ENCODE peak calls at places on chromosomes 13 and 19, in four cellular contexts. D, M, T and V are unnamed samples.

GRCh38 chr13:97275265-97275664 is 53.1 kb downstream of the MBNL2 start:
- DNase-seq in D (no peak), M (no peak), T (peak; percentile 57), V (no peak)

GRCh38 chr19:30360378-30361106 is 11.6 kb upstream of the ZNF536 start:
- DNase-seq in D (no peak), M (no peak), T (no peak), V (no peak)

GRCh38 chr19:1590641-1591397 is 1.8 kb downstream of the MBD3 start:
- DNase-seq in D (peak; percentile 62), M (no peak), T (peak; percentile 49), V (no peak)

GRCh38 chr13:26952551-26953138 is 192.1 kb upstream of the GPR12 start:
- DNase-seq in D (no peak), M (no peak), T (no peak), V (no peak)

GRCh38 chr13:70893832-70894231 is 785.6 kb upstream of the KLHL1 start:
- DNase-seq in D (no peak), M (peak; percentile 7), T (no peak), V (no peak)

GRCh38 chr19:3146677-3147100 is 10.9 kb downstream of the GNA15 start:
- DNase-seq in D (peak; percentile 70), M (no peak), T (peak; percentile 21), V (peak; percentile 96)

GRCh38 chr13:106241974-106242373 is 293.5 kb downstream of the EFNB2 start:
- DNase-seq in D (no peak), M (no peak), T (no peak), V (no peak)

GRCh38 chr19:43552616-43553015 is 19.6 kb downstream of the ZNF575 start:
- DNase-seq in D (no peak), M (no peak), T (no peak), V (no peak)

GRCh38 chr19:39937094-39937493 is 2.7 kb upstream of the FCGBP start:
- DNase-seq in D (no peak), M (peak; percentile 36), T (no peak), V (no peak)

GRCh38 chr19:37334179-37335071 is 36.5 kb upstream of the ZNF527 start:
- DNase-seq in D (peak; percentile 8), M (peak; percentile 71), T (no peak), V (peak; percentile 88)

GRCh38 chr13:102825921-102826706 is 19.7 kb upstream of the ERCC5 start:
- DNase-seq in D (no peak), M (no peak), T (no peak), V (no peak)

GRCh38 chr13:41455725-41456419 is 1.5 kb upstream of the RGCC start:
- DNase-seq in D (no peak), M (no peak), T (no peak), V (no peak)

GRCh38 chr13:24348385-24348784 is 39.0 kb downstream of the C1QTNF9 start:
- DNase-seq in D (no peak), M (no peak), T (no peak), V (no peak)

GRCh38 chr19:14943601-14944000 is 2.3 kb downstream of the OR7C2 start:
- DNase-seq in D (no peak), M (peak; percentile 1), T (no peak), V (no peak)

DNA sequence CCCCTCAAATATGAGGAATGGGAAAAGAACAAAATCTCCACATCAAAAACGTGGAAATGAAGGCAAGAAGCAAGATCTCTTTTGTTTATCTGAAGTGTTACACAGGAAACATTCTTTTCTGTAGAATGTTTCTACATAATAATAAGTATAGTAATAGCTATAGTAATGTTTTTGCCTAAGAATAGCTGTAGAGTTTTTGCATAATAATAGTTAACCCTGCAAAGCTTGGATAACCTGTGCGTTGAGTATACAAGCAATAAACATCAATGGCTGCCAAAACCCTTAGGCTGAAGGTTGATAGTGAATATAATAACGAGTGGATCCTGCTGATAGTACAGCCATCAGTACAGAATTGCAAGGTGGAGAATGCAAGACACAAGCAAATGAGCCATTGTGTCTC is 11.1 kb upstream of the LILRA5 start:
- DNase-seq in D (no peak), M (no peak), T (no peak), V (no peak)
- TF ChIP-seq HDAC6 in D (no peak), M (no peak), T (no peak), V (no peak)

DNA sequence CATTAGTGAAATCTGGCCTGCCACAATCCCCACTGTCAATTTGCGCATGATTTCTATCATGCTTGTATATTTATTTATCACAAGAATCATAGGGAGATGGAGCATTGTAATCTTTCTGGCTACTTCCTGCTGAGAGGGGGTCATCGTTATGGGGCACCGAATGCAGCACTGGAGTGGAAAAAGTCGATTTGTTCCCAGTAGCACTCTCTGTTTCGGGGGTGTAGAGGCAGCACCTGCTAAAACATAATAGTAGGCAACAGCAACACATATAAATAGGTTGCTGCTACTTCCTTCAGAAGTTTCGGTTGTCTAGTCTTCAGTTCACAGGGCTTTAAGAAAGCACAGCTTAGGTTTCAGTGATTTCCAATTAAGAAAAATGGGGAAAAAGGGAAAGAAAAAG is 23.4 kb upstream of the CEACAM21 start:
- DNase-seq in D (no peak), M (peak; percentile 79), T (no peak), V (no peak)
- TF ChIP-seq HDAC6 in D (no peak), M (no peak), T (no peak), V (no peak)

DNA sequence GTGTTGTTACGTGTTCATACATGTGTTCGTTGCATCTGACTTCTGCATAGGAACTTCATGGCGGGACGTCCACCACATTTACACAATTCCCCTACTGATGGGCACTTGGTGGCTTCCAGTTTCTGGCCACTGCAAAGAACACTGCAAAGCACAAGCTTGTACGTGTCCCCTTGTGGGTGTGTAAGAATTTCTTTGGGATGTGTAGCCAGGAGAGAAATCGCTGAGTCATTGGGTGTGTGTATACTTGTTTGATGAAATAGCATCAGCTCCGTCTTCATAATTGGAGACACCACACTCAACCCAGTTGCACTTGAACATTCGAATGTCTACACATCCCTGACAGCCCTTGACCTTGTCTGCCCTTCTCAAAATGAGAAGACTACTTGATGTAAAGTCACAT is 19.2 kb downstream of the KLK5 start:
- DNase-seq in D (no peak), M (no peak), T (no peak), V (no peak)
- TF ChIP-seq HDAC6 in D (no peak), M (no peak), T (no peak), V (no peak)

GRCh38 chr13:75129331-75129730 is 352.6 kb downstream of the TBC1D4 start:
- DNase-seq in D (no peak), M (no peak), T (no peak), V (no peak)
- TF ChIP-seq HDAC6 in D (no peak), M (no peak), T (no peak), V (no peak)

GRCh38 chr13:43136940-43137574 is 113.7 kb downstream of the DNAJC15 start:
- DNase-seq in D (no peak), M (no peak), T (peak; percentile 6), V (no peak)
- TF ChIP-seq HDAC6 in D (no peak), M (no peak), T (no peak), V (no peak)

GRCh38 chr13:75264611-75265010 is 217.4 kb downstream of the TBC1D4 start:
- DNase-seq in D (no peak), M (no peak), T (no peak), V (no peak)

GRCh38 chr13:75258159-75258782 is 223.7 kb downstream of the TBC1D4 start:
- DNase-seq in D (peak; percentile 7), M (no peak), T (peak; percentile 16), V (no peak)

DNA sequence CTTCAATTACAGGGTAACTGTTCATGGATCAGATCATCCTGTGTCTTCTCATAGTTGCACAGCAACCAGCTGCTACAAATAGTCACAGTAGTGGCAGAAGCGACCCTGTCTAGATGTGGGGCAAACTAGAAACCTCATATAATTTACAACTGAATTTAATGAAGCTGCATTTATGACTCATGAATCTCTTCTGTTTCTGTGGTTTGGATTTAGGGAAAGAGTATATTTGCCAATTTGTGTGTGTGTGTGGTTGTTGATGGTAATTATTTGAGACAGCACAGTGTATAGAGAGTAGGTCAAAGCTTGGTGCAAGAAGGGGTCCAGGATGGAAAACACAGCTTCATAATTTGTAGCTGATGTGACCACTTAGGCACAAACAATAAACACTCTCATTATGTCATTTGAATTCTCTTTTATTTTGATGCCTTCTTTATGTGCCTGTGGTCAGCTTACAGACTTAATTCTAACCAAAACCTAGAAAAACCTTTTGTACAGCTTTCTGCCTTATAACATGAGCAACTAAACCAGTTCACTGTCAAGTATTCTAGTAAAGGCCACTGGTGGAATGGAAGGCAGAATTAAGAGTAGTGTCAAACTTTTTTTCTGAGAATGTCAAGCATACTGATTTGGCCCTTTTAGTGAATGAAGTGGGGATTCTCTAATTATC is 218.1 kb downstream of the TBC1D4 start:
- DNase-seq in D (no peak), M (no peak), T (no peak), V (no peak)
- TF ChIP-seq HDAC6 in D (no peak), M (no peak), T (no peak), V (no peak)

GRCh38 chr13:25901460-25902376 is 150.1 kb downstream of the SHISA2 start:
- DNase-seq in D (no peak), M (peak; percentile 75), T (peak; percentile 33), V (no peak)
- TF ChIP-seq HDAC6 in D (no peak), M (no peak), T (no peak), V (no peak)

GRCh38 chr19:57231686-57232085 is 863 bp downstream of the AURKC start:
- DNase-seq in D (no peak), M (no peak), T (no peak), V (no peak)

GRCh38 chr19:57233207-57233606 is 2.4 kb downstream of the AURKC start:
- DNase-seq in D (no peak), M (no peak), T (no peak), V (no peak)

GRCh38 chr19:57227461-57227860 is 3.4 kb upstream of the AURKC start:
- DNase-seq in D (no peak), M (no peak), T (no peak), V (no peak)
- TF ChIP-seq HDAC6 in D (no peak), M (no peak), T (no peak), V (no peak)

GRCh38 chr13:49627831-49628652 is at the start of gene ARL11:
- DNase-seq in D (peak; percentile 60), M (peak; percentile 39), T (no peak), V (peak; percentile 83)
- TF ChIP-seq HDAC6 in D (no peak), M (no peak), T (no peak), V (no peak)

GRCh38 chr19:4575267-4575793 is 15.8 kb upstream of the SEMA6B start:
- DNase-seq in D (peak; percentile 75), M (no peak), T (peak; percentile 70), V (peak; percentile 95)
- TF ChIP-seq HDAC6 in D (no peak), M (no peak), T (no peak), V (no peak)